ENCODE peak calls at places on chromosomes 12 and 14, in eight cellular contexts. One of them, this sample, is unnamed. For H3K27me3, the result is how much of the 10 kb centered on the place peaks cover.

GRCh38 chr12:69284131-69284530 is 44.8 kb downstream of the CPSF6 start:
- DNase-seq in GM23338: peak
- DNase-seq in adipocyte: peak
- DNase-seq in BE2C: peak
- DNase-seq in DND-41: no peak
- DNase-seq in AG04450: peak
- DNase-seq in MM.1S: no peak
- DNase-seq in pancreas: peak
- DNase-seq in this sample: peak

GRCh38 chr12:117045998-117046374 is 53.2 kb downstream of the TESC start:
- DNase-seq in adipocyte: no peak
- DNase-seq in pancreas: no peak
- DNase-seq in GM23338: peak
- DNase-seq in MM.1S: no peak
- DNase-seq in BE2C: peak
- DNase-seq in AG04450: no peak
- DNase-seq in DND-41: no peak
- DNase-seq in this sample: no peak

GRCh38 chr14:63204407-63205280 is at the start of gene RHOJ:
- DNase-seq in MM.1S: no peak
- DNase-seq in adipocyte: peak
- DNase-seq in DND-41: no peak
- DNase-seq in GM23338: peak
- DNase-seq in AG04450: no peak
- DNase-seq in BE2C: no peak
- DNase-seq in pancreas: no peak
- DNase-seq in this sample: no peak

GRCh38 chr12:102423447-102423846 is 56.9 kb downstream of the IGF1 start:
- DNase-seq in pancreas: no peak
- DNase-seq in adipocyte: no peak
- DNase-seq in AG04450: peak
- DNase-seq in BE2C: no peak
- DNase-seq in MM.1S: no peak
- DNase-seq in DND-41: no peak
- DNase-seq in GM23338: no peak
- DNase-seq in this sample: no peak

GRCh38 chr12:118986043-118986442 is 4.7 kb downstream of the SRRM4 start:
- DNase-seq in MM.1S: no peak
- DNase-seq in BE2C: no peak
- DNase-seq in GM23338: peak
- DNase-seq in DND-41: no peak
- DNase-seq in AG04450: no peak
- DNase-seq in adipocyte: no peak
- DNase-seq in pancreas: no peak
- DNase-seq in this sample: no peak

GRCh38 chr12:32025906-32026305 is 66.7 kb downstream of the RESF1 start:
- DNase-seq in AG04450: no peak
- DNase-seq in MM.1S: peak
- DNase-seq in BE2C: no peak
- DNase-seq in GM23338: no peak
- DNase-seq in adipocyte: no peak
- DNase-seq in pancreas: no peak
- DNase-seq in DND-41: peak
- DNase-seq in this sample: no peak

GRCh38 chr14:58367296-58367695 is 28.4 kb upstream of the TOMM20L start:
- DNase-seq in GM23338: no peak
- DNase-seq in BE2C: no peak
- DNase-seq in AG04450: no peak
- DNase-seq in MM.1S: no peak
- DNase-seq in adipocyte: no peak
- DNase-seq in pancreas: no peak
- DNase-seq in DND-41: no peak
- DNase-seq in this sample: no peak

GRCh38 chr12:32679091-32679909 is at the start of gene DNM1L:
- DNase-seq in adipocyte: peak
- DNase-seq in AG04450: peak
- DNase-seq in DND-41: peak
- DNase-seq in BE2C: peak
- DNase-seq in GM23338: peak
- DNase-seq in MM.1S: peak
- DNase-seq in pancreas: peak
- DNase-seq in this sample: peak

GRCh38 chr12:64625243-64626077 is 15.2 kb downstream of the RASSF3 start:
- DNase-seq in MM.1S: no peak
- DNase-seq in GM23338: no peak
- DNase-seq in DND-41: no peak
- DNase-seq in BE2C: peak
- DNase-seq in adipocyte: peak
- DNase-seq in AG04450: peak
- DNase-seq in pancreas: peak
- DNase-seq in this sample: peak

GRCh38 chr12:114902665-114903393 is 218.9 kb upstream of the TBX3 start:
- DNase-seq in GM23338: no peak
- DNase-seq in BE2C: no peak
- DNase-seq in pancreas: no peak
- DNase-seq in adipocyte: peak
- DNase-seq in MM.1S: no peak
- DNase-seq in AG04450: peak
- DNase-seq in DND-41: no peak
- DNase-seq in this sample: peak

GRCh38 chr14:76771432-76771980 is 10.2 kb downstream of the VASH1 start:
- DNase-seq in MM.1S: no peak
- DNase-seq in pancreas: no peak
- DNase-seq in adipocyte: no peak
- DNase-seq in BE2C: no peak
- DNase-seq in AG04450: no peak
- DNase-seq in DND-41: no peak
- DNase-seq in GM23338: no peak
- DNase-seq in this sample: no peak

GRCh38 chr12:40655451-40655850 is 36.8 kb upstream of the CNTN1 start:
- DNase-seq in GM23338: no peak
- DNase-seq in DND-41: no peak
- DNase-seq in BE2C: no peak
- DNase-seq in pancreas: no peak
- DNase-seq in MM.1S: no peak
- DNase-seq in AG04450: no peak
- DNase-seq in adipocyte: no peak
- DNase-seq in this sample: no peak

GRCh38 chr12:15558915-15559528 is 230.2 kb downstream of the EPS8 start:
- DNase-seq in adipocyte: no peak
- DNase-seq in AG04450: no peak
- DNase-seq in DND-41: no peak
- DNase-seq in BE2C: no peak
- DNase-seq in pancreas: no peak
- DNase-seq in MM.1S: no peak
- DNase-seq in GM23338: no peak
- DNase-seq in this sample: no peak

GRCh38 chr12:76069339-76069738 is 15.1 kb downstream of the NAP1L1 start:
- DNase-seq in GM23338: peak
- DNase-seq in pancreas: no peak
- DNase-seq in BE2C: no peak
- DNase-seq in AG04450: no peak
- DNase-seq in adipocyte: no peak
- DNase-seq in DND-41: no peak
- DNase-seq in MM.1S: no peak
- DNase-seq in this sample: no peak

GRCh38 chr12:79982371-79983062 is 47.6 kb upstream of the PPP1R12A start:
- DNase-seq in MM.1S: no peak
- DNase-seq in pancreas: no peak
- DNase-seq in AG04450: no peak
- DNase-seq in GM23338: no peak
- DNase-seq in adipocyte: no peak
- DNase-seq in DND-41: no peak
- DNase-seq in BE2C: no peak
- DNase-seq in this sample: no peak

GRCh38 chr14:94056579-94057308 is 24.3 kb downstream of the DDX24 start:
- DNase-seq in DND-41: no peak
- DNase-seq in adipocyte: no peak
- DNase-seq in GM23338: no peak
- DNase-seq in AG04450: no peak
- DNase-seq in MM.1S: peak
- DNase-seq in pancreas: no peak
- DNase-seq in BE2C: no peak
- DNase-seq in this sample: no peak

GRCh38 chr12:93344876-93345275 is 32.8 kb upstream of the NUDT4 start:
- DNase-seq in pancreas: no peak
- DNase-seq in BE2C: no peak
- DNase-seq in MM.1S: no peak
- DNase-seq in AG04450: no peak
- DNase-seq in adipocyte: peak
- DNase-seq in GM23338: no peak
- DNase-seq in DND-41: no peak
- DNase-seq in this sample: no peak

GRCh38 chr14:54889919-54890318 is 12.7 kb downstream of the GCH1 start:
- DNase-seq in AG04450: no peak
- DNase-seq in pancreas: no peak
- DNase-seq in GM23338: no peak
- DNase-seq in BE2C: no peak
- DNase-seq in DND-41: no peak
- DNase-seq in adipocyte: no peak
- DNase-seq in MM.1S: no peak
- DNase-seq in this sample: no peak

DNA sequence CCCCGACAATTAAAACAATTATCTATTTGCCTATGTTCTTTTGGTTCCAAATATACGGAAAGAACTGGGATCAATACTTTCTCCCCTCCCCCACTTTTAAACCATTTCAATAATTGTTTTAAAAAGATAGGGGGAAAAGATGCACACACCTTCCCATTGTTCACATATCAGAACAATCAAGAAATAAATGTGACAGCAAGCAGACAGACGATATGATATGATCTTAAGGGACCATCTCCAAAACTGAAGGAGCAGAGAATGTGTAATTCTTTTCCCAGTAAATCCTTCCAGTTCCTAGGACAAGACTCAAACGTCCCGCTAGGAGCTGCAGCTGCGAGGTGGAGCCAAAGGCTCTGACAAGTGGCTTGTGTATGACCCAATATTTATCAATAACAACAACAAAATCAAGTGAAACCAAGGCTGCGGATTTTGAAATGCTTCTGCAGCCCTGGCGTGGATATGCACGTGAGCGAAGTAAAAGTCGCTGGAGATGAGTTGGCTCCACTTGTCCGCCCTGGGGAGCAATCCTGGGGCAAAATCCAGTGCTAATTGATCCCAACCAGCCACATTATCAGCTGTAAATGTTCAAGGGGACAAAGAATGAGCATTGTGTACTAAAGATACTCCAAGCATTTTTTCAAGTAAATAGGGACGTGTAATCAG is 8.2 kb upstream of the FOXG1 start:
- DNase-seq in BE2C: no peak
- DNase-seq in AG04450: no peak
- DNase-seq in GM23338: no peak
- DNase-seq in MM.1S: no peak
- DNase-seq in pancreas: no peak
- DNase-seq in adipocyte: no peak
- DNase-seq in DND-41: no peak
- DNase-seq in this sample: no peak
- H3K27me3 ChIP-seq in BE2C: half or more
- H3K27me3 ChIP-seq in AG04450: half or more
- H3K27me3 ChIP-seq in GM23338: half or more
- H3K27me3 ChIP-seq in MM.1S: under half
- H3K27me3 ChIP-seq in pancreas: under half
- H3K27me3 ChIP-seq in adipocyte: half or more
- H3K27me3 ChIP-seq in DND-41: under half
- H3K27me3 ChIP-seq in this sample: half or more

GRCh38 chr12:113479578-113480335 is 8.1 kb upstream of the LHX5 start:
- DNase-seq in BE2C: no peak
- DNase-seq in pancreas: peak
- DNase-seq in MM.1S: no peak
- DNase-seq in AG04450: no peak
- DNase-seq in GM23338: peak
- DNase-seq in adipocyte: peak
- DNase-seq in DND-41: peak
- DNase-seq in this sample: peak
- H3K27me3 ChIP-seq in BE2C: half or more
- H3K27me3 ChIP-seq in pancreas: under half
- H3K27me3 ChIP-seq in MM.1S: under half
- H3K27me3 ChIP-seq in AG04450: under half
- H3K27me3 ChIP-seq in GM23338: half or more
- H3K27me3 ChIP-seq in adipocyte: half or more
- H3K27me3 ChIP-seq in DND-41: under half
- H3K27me3 ChIP-seq in this sample: half or more

GRCh38 chr14:100729982-100730381 is 3.3 kb downstream of the DLK1 start:
- DNase-seq in pancreas: no peak
- DNase-seq in AG04450: no peak
- DNase-seq in BE2C: no peak
- DNase-seq in adipocyte: no peak
- DNase-seq in DND-41: no peak
- DNase-seq in GM23338: no peak
- DNase-seq in MM.1S: no peak
- DNase-seq in this sample: no peak
- H3K27me3 ChIP-seq in pancreas: under half
- H3K27me3 ChIP-seq in AG04450: half or more
- H3K27me3 ChIP-seq in BE2C: under half
- H3K27me3 ChIP-seq in adipocyte: half or more
- H3K27me3 ChIP-seq in DND-41: under half
- H3K27me3 ChIP-seq in GM23338: under half
- H3K27me3 ChIP-seq in MM.1S: under half
- H3K27me3 ChIP-seq in this sample: half or more

DNA sequence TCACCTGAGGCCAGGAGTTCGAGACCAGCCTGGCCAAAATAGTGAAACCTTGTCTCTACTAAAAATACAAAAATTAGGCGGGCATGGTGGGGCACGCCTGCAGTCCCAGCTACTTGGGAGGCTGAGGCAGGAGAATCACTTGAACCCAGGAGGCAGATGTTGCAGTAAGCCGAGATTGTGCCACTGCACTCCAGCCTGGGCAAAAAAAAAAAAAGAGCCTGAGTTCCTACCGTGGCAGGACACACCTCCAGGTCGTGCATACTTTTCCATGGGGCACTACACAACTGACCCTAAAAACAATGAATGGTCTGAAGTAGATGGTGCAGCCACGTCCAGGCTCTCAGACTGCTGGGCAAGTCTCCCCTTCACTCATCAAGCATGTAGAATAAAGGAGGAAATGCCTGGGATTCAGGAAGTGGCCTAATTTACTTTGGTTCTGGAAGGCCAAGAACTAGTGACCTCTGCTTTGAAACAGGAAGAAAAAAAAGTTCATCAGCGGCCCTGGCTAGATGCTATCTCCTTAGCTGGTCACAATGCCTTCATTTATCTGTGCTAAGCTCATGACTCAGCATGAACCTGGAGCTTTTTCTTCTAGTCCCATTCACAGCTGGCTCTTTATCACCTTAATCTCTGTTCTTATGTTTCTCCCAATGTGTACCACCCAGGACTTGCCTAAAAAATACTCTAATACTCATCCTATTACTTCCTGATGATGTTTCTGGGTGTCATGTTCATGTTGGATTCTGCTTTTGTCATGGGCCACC is 55.8 kb upstream of the OR6J1 start:
- DNase-seq in AG04450: no peak
- DNase-seq in adipocyte: no peak
- DNase-seq in GM23338: no peak
- DNase-seq in DND-41: no peak
- DNase-seq in MM.1S: no peak
- DNase-seq in BE2C: no peak
- DNase-seq in pancreas: no peak
- DNase-seq in this sample: peak
- H3K27me3 ChIP-seq in AG04450: under half
- H3K27me3 ChIP-seq in adipocyte: under half
- H3K27me3 ChIP-seq in GM23338: under half
- H3K27me3 ChIP-seq in DND-41: under half
- H3K27me3 ChIP-seq in MM.1S: under half
- H3K27me3 ChIP-seq in BE2C: under half
- H3K27me3 ChIP-seq in pancreas: under half
- H3K27me3 ChIP-seq in this sample: under half